ENCODE peak calls at places on chromosomes 13 and 19, in nine cellular contexts. One of them, this sample, is unnamed.

GRCh38 chr19:55447421-55448174 is 4.5 kb upstream of the SHISA7 start:
- DNase-seq in IMR-90: peak
- DNase-seq in posterior vena cava: no peak
- DNase-seq in stimulated activated CD4-positive, alpha-beta T cell treated with anti-CD3 and anti-CD28 coated beads, Interleukin-4, amount 100 ng/mL, for 48 hours: no peak
- DNase-seq in G401: peak
- DNase-seq in upper lobe of left lung: no peak
- DNase-seq in HCT116: no peak
- DNase-seq in CD8-positive, alpha-beta memory T cell: no peak
- DNase-seq in amygdala: peak
- DNase-seq in this sample: no peak

GRCh38 chr19:10104665-10105221 is 1.4 kb upstream of the PPAN start:
- DNase-seq in IMR-90: no peak
- DNase-seq in posterior vena cava: no peak
- DNase-seq in stimulated activated CD4-positive, alpha-beta T cell treated with anti-CD3 and anti-CD28 coated beads, Interleukin-4, amount 100 ng/mL, for 48 hours: peak
- DNase-seq in G401: no peak
- DNase-seq in upper lobe of left lung: peak
- DNase-seq in HCT116: no peak
- DNase-seq in CD8-positive, alpha-beta memory T cell: peak
- DNase-seq in amygdala: no peak
- DNase-seq in this sample: no peak

GRCh38 chr19:7870571-7871279 is 3.5 kb downstream of the PRR36 start:
- DNase-seq in IMR-90: no peak
- DNase-seq in posterior vena cava: no peak
- DNase-seq in stimulated activated CD4-positive, alpha-beta T cell treated with anti-CD3 and anti-CD28 coated beads, Interleukin-4, amount 100 ng/mL, for 48 hours: peak
- DNase-seq in G401: peak
- DNase-seq in upper lobe of left lung: no peak
- DNase-seq in HCT116: peak
- DNase-seq in CD8-positive, alpha-beta memory T cell: peak
- DNase-seq in amygdala: peak
- DNase-seq in this sample: peak

GRCh38 chr19:58538257-58539168 is 5.4 kb upstream of the TRIM28 start:
- DNase-seq in IMR-90: no peak
- DNase-seq in posterior vena cava: no peak
- DNase-seq in stimulated activated CD4-positive, alpha-beta T cell treated with anti-CD3 and anti-CD28 coated beads, Interleukin-4, amount 100 ng/mL, for 48 hours: no peak
- DNase-seq in G401: no peak
- DNase-seq in upper lobe of left lung: peak
- DNase-seq in HCT116: no peak
- DNase-seq in CD8-positive, alpha-beta memory T cell: peak
- DNase-seq in amygdala: no peak
- DNase-seq in this sample: no peak

GRCh38 chr13:33493672-33494365 is 208.3 kb upstream of the STARD13 start:
- DNase-seq in IMR-90: no peak
- DNase-seq in posterior vena cava: no peak
- DNase-seq in stimulated activated CD4-positive, alpha-beta T cell treated with anti-CD3 and anti-CD28 coated beads, Interleukin-4, amount 100 ng/mL, for 48 hours: no peak
- DNase-seq in G401: no peak
- DNase-seq in upper lobe of left lung: no peak
- DNase-seq in HCT116: no peak
- DNase-seq in CD8-positive, alpha-beta memory T cell: no peak
- DNase-seq in amygdala: no peak
- DNase-seq in this sample: no peak

GRCh38 chr19:28710278-28710677 is 502.7 kb downstream of the UQCRFS1 start:
- DNase-seq in IMR-90: peak
- DNase-seq in posterior vena cava: no peak
- DNase-seq in stimulated activated CD4-positive, alpha-beta T cell treated with anti-CD3 and anti-CD28 coated beads, Interleukin-4, amount 100 ng/mL, for 48 hours: no peak
- DNase-seq in G401: peak
- DNase-seq in upper lobe of left lung: no peak
- DNase-seq in HCT116: peak
- DNase-seq in CD8-positive, alpha-beta memory T cell: no peak
- DNase-seq in amygdala: no peak
- DNase-seq in this sample: no peak

GRCh38 chr19:13156968-13157882 is 7.0 kb downstream of the IER2 start:
- DNase-seq in IMR-90: no peak
- DNase-seq in posterior vena cava: no peak
- DNase-seq in stimulated activated CD4-positive, alpha-beta T cell treated with anti-CD3 and anti-CD28 coated beads, Interleukin-4, amount 100 ng/mL, for 48 hours: peak
- DNase-seq in G401: no peak
- DNase-seq in upper lobe of left lung: no peak
- DNase-seq in HCT116: no peak
- DNase-seq in CD8-positive, alpha-beta memory T cell: no peak
- DNase-seq in amygdala: no peak
- DNase-seq in this sample: no peak

GRCh38 chr13:71979616-71980015 is 112.6 kb upstream of the DACH1 start:
- DNase-seq in IMR-90: no peak
- DNase-seq in posterior vena cava: no peak
- DNase-seq in stimulated activated CD4-positive, alpha-beta T cell treated with anti-CD3 and anti-CD28 coated beads, Interleukin-4, amount 100 ng/mL, for 48 hours: no peak
- DNase-seq in G401: no peak
- DNase-seq in upper lobe of left lung: no peak
- DNase-seq in HCT116: peak
- DNase-seq in CD8-positive, alpha-beta memory T cell: no peak
- DNase-seq in amygdala: no peak
- DNase-seq in this sample: no peak

GRCh38 chr13:48437381-48437780 is 24.5 kb upstream of the LPAR6 start:
- DNase-seq in IMR-90: peak
- DNase-seq in posterior vena cava: peak
- DNase-seq in stimulated activated CD4-positive, alpha-beta T cell treated with anti-CD3 and anti-CD28 coated beads, Interleukin-4, amount 100 ng/mL, for 48 hours: no peak
- DNase-seq in G401: peak
- DNase-seq in upper lobe of left lung: no peak
- DNase-seq in HCT116: no peak
- DNase-seq in CD8-positive, alpha-beta memory T cell: no peak
- DNase-seq in amygdala: no peak
- DNase-seq in this sample: no peak

GRCh38 chr13:75841905-75842304 is 205.8 kb downstream of the LMO7 start:
- DNase-seq in IMR-90: no peak
- DNase-seq in posterior vena cava: no peak
- DNase-seq in stimulated activated CD4-positive, alpha-beta T cell treated with anti-CD3 and anti-CD28 coated beads, Interleukin-4, amount 100 ng/mL, for 48 hours: no peak
- DNase-seq in G401: no peak
- DNase-seq in upper lobe of left lung: no peak
- DNase-seq in HCT116: no peak
- DNase-seq in CD8-positive, alpha-beta memory T cell: no peak
- DNase-seq in amygdala: no peak
- DNase-seq in this sample: no peak

GRCh38 chr19:18637644-18638630 is 1.1 kb downstream of the KLHL26 start:
- DNase-seq in IMR-90: no peak
- DNase-seq in posterior vena cava: no peak
- DNase-seq in stimulated activated CD4-positive, alpha-beta T cell treated with anti-CD3 and anti-CD28 coated beads, Interleukin-4, amount 100 ng/mL, for 48 hours: no peak
- DNase-seq in G401: peak
- DNase-seq in upper lobe of left lung: no peak
- DNase-seq in HCT116: peak
- DNase-seq in CD8-positive, alpha-beta memory T cell: no peak
- DNase-seq in amygdala: no peak
- DNase-seq in this sample: no peak

GRCh38 chr19:17951151-17952040 is 15.5 kb upstream of the KCNN1 start:
- DNase-seq in IMR-90: no peak
- DNase-seq in posterior vena cava: no peak
- DNase-seq in stimulated activated CD4-positive, alpha-beta T cell treated with anti-CD3 and anti-CD28 coated beads, Interleukin-4, amount 100 ng/mL, for 48 hours: no peak
- DNase-seq in G401: no peak
- DNase-seq in upper lobe of left lung: no peak
- DNase-seq in HCT116: no peak
- DNase-seq in CD8-positive, alpha-beta memory T cell: no peak
- DNase-seq in amygdala: no peak
- DNase-seq in this sample: no peak

GRCh38 chr19:31349160-31349881 is at the start of gene TSHZ3:
- DNase-seq in IMR-90: peak
- DNase-seq in posterior vena cava: peak
- DNase-seq in stimulated activated CD4-positive, alpha-beta T cell treated with anti-CD3 and anti-CD28 coated beads, Interleukin-4, amount 100 ng/mL, for 48 hours: no peak
- DNase-seq in G401: peak
- DNase-seq in upper lobe of left lung: peak
- DNase-seq in HCT116: no peak
- DNase-seq in CD8-positive, alpha-beta memory T cell: peak
- DNase-seq in amygdala: peak
- DNase-seq in this sample: no peak

GRCh38 chr19:1465191-1466016 is 13.6 kb downstream of the C19orf25 start:
- DNase-seq in IMR-90: peak
- DNase-seq in posterior vena cava: no peak
- DNase-seq in stimulated activated CD4-positive, alpha-beta T cell treated with anti-CD3 and anti-CD28 coated beads, Interleukin-4, amount 100 ng/mL, for 48 hours: no peak
- DNase-seq in G401: peak
- DNase-seq in upper lobe of left lung: peak
- DNase-seq in HCT116: no peak
- DNase-seq in CD8-positive, alpha-beta memory T cell: no peak
- DNase-seq in amygdala: no peak
- DNase-seq in this sample: no peak

GRCh38 chr13:69948016-69948415 is 159.6 kb upstream of the ATXN8OS start:
- DNase-seq in IMR-90: no peak
- DNase-seq in posterior vena cava: no peak
- DNase-seq in stimulated activated CD4-positive, alpha-beta T cell treated with anti-CD3 and anti-CD28 coated beads, Interleukin-4, amount 100 ng/mL, for 48 hours: no peak
- DNase-seq in G401: no peak
- DNase-seq in upper lobe of left lung: no peak
- DNase-seq in HCT116: no peak
- DNase-seq in CD8-positive, alpha-beta memory T cell: no peak
- DNase-seq in amygdala: no peak
- DNase-seq in this sample: no peak

GRCh38 chr19:14322889-14323463 is 58.3 kb upstream of the ADGRE5 start:
- DNase-seq in IMR-90: no peak
- DNase-seq in posterior vena cava: no peak
- DNase-seq in stimulated activated CD4-positive, alpha-beta T cell treated with anti-CD3 and anti-CD28 coated beads, Interleukin-4, amount 100 ng/mL, for 48 hours: no peak
- DNase-seq in G401: no peak
- DNase-seq in upper lobe of left lung: no peak
- DNase-seq in HCT116: no peak
- DNase-seq in CD8-positive, alpha-beta memory T cell: no peak
- DNase-seq in amygdala: no peak
- DNase-seq in this sample: no peak

GRCh38 chr19:50728084-50728737 is 5.0 kb downstream of the CLEC11A start:
- DNase-seq in IMR-90: peak
- DNase-seq in posterior vena cava: peak
- DNase-seq in stimulated activated CD4-positive, alpha-beta T cell treated with anti-CD3 and anti-CD28 coated beads, Interleukin-4, amount 100 ng/mL, for 48 hours: peak
- DNase-seq in G401: peak
- DNase-seq in upper lobe of left lung: peak
- DNase-seq in HCT116: no peak
- DNase-seq in CD8-positive, alpha-beta memory T cell: no peak
- DNase-seq in amygdala: peak
- DNase-seq in this sample: peak

GRCh38 chr13:112444001-112444311 is 67.8 kb downstream of the SPACA7 start:
- DNase-seq in IMR-90: peak
- DNase-seq in posterior vena cava: no peak
- DNase-seq in stimulated activated CD4-positive, alpha-beta T cell treated with anti-CD3 and anti-CD28 coated beads, Interleukin-4, amount 100 ng/mL, for 48 hours: peak
- DNase-seq in G401: peak
- DNase-seq in upper lobe of left lung: peak
- DNase-seq in HCT116: peak
- DNase-seq in CD8-positive, alpha-beta memory T cell: no peak
- DNase-seq in amygdala: peak
- DNase-seq in this sample: peak

GRCh38 chr19:40228863-40229262 is 2.4 kb upstream of the CCNP start:
- DNase-seq in IMR-90: no peak
- DNase-seq in posterior vena cava: no peak
- DNase-seq in stimulated activated CD4-positive, alpha-beta T cell treated with anti-CD3 and anti-CD28 coated beads, Interleukin-4, amount 100 ng/mL, for 48 hours: no peak
- DNase-seq in G401: no peak
- DNase-seq in upper lobe of left lung: no peak
- DNase-seq in HCT116: no peak
- DNase-seq in CD8-positive, alpha-beta memory T cell: no peak
- DNase-seq in amygdala: no peak
- DNase-seq in this sample: no peak

GRCh38 chr19:41278478-41278877 is 14.3 kb downstream of the HNRNPUL1 start:
- DNase-seq in IMR-90: no peak
- DNase-seq in posterior vena cava: no peak
- DNase-seq in stimulated activated CD4-positive, alpha-beta T cell treated with anti-CD3 and anti-CD28 coated beads, Interleukin-4, amount 100 ng/mL, for 48 hours: no peak
- DNase-seq in G401: no peak
- DNase-seq in upper lobe of left lung: no peak
- DNase-seq in HCT116: no peak
- DNase-seq in CD8-positive, alpha-beta memory T cell: no peak
- DNase-seq in amygdala: no peak
- DNase-seq in this sample: no peak

GRCh38 chr13:49858183-49858856 is 65.8 kb upstream of the KPNA3 start:
- DNase-seq in IMR-90: peak
- DNase-seq in posterior vena cava: no peak
- DNase-seq in stimulated activated CD4-positive, alpha-beta T cell treated with anti-CD3 and anti-CD28 coated beads, Interleukin-4, amount 100 ng/mL, for 48 hours: no peak
- DNase-seq in G401: no peak
- DNase-seq in upper lobe of left lung: no peak
- DNase-seq in HCT116: no peak
- DNase-seq in CD8-positive, alpha-beta memory T cell: no peak
- DNase-seq in amygdala: no peak
- DNase-seq in this sample: no peak

GRCh38 chr13:113937497-113938140 is 36.3 kb downstream of the C13orf46 start:
- DNase-seq in IMR-90: no peak
- DNase-seq in posterior vena cava: no peak
- DNase-seq in stimulated activated CD4-positive, alpha-beta T cell treated with anti-CD3 and anti-CD28 coated beads, Interleukin-4, amount 100 ng/mL, for 48 hours: no peak
- DNase-seq in G401: no peak
- DNase-seq in upper lobe of left lung: no peak
- DNase-seq in HCT116: no peak
- DNase-seq in CD8-positive, alpha-beta memory T cell: no peak
- DNase-seq in amygdala: no peak
- DNase-seq in this sample: no peak

This sample was measured in activated CD4-positive, CD25-positive, alpha-beta regulatory T cell treated with anti-CD3 and anti-CD28 coated beads, Interleukin-2, amount 50 U/mL, for 72 hours.